ENCODE peak calls at places on chromosomes 1 and 21, in eight cellular contexts. D is dorsolateral prefrontal cortex; W is stimulated activated CD4-positive, alpha-beta T cell treated with anti-CD3 and anti-CD28 coated beads, Interleukin-15, amount 100 ng/mL, for 1 hour; I is AG10803; E is RPMI7951; K is HTR-8/SVneo; Z is activated CD4-positive, alpha-beta T cell treated with anti-CD3 and anti-CD28 coated beads for 24 hours; M is stimulated activated CD8-positive, alpha-beta memory T cell treated with anti-CD3 and anti-CD28 coated beads, Interleukin-15, amount 100 ng/mL, for 4 hours. B is an unnamed sample.
A peak's percentile ranks its signal among the peaks of the same experiment; 100 is the strongest.

GRCh38 chr1:228905579-228905978 is 170.3 kb downstream of the RHOU start:
- DNase-seq in W (no peak), K (no peak), Z (no peak), D (no peak), I (no peak), M (no peak), E (no peak), B (no peak)

GRCh38 chr1:19453843-19454242 is 31.5 kb downstream of the CAPZB start:
- DNase-seq in D (no peak), Z (no peak), M (no peak), I (no peak), K (no peak), E (no peak), W (no peak), B (no peak)

GRCh38 chr1:225509770-225510169 is 81.9 kb upstream of the LBR start:
- DNase-seq in W (no peak), D (no peak), I (no peak), E (no peak), Z (no peak), K (no peak), M (no peak), B (no peak)

GRCh38 chr1:186026946-186027345 is 292.8 kb downstream of the HMCN1 start:
- DNase-seq in K (no peak), I (no peak), M (no peak), E (no peak), W (no peak), D (no peak), Z (no peak), B (peak; percentile 3)

GRCh38 chr1:153612111-153612754 is 704 bp downstream of the S100A16 start:
- DNase-seq in W (no peak), I (no peak), D (no peak), M (no peak), K (no peak), Z (no peak), E (no peak), B (no peak)

GRCh38 chr1:20119351-20119750 is at the start of gene PLA2G2D:
- DNase-seq in W (no peak), E (no peak), K (no peak), I (no peak), D (no peak), Z (no peak), M (no peak), B (no peak)

GRCh38 chr1:164651378-164651951 is 92.5 kb downstream of the PBX1 start:
- DNase-seq in M (no peak), E (peak; percentile 66), D (no peak), W (no peak), I (peak; percentile 59), K (peak; percentile 7), Z (no peak), B (peak; percentile 42)

GRCh38 chr1:50257029-50257428 is 148.3 kb downstream of the ELAVL4 start:
- DNase-seq in M (no peak), Z (no peak), K (no peak), D (no peak), W (no peak), E (no peak), I (no peak), B (no peak)

GRCh38 chr1:89566761-89567174 is 42.1 kb downstream of the LRRC8B start:
- DNase-seq in Z (no peak), W (no peak), E (no peak), I (no peak), M (no peak), K (no peak), D (peak; percentile 72), B (no peak)

GRCh38 chr1:119326251-119326650 is 42.3 kb upstream of the HAO2 start:
- DNase-seq in K (no peak), W (no peak), M (no peak), E (no peak), D (no peak), Z (no peak), I (no peak), B (no peak)

GRCh38 chr1:67937651-67938050 is 104.4 kb upstream of the GNG12 start:
- DNase-seq in M (no peak), W (no peak), Z (no peak), E (no peak), K (no peak), I (no peak), D (no peak), B (no peak)

GRCh38 chr1:28900562-28900961 is 13.8 kb upstream of the EPB41 start:
- DNase-seq in I (no peak), M (no peak), K (no peak), Z (no peak), W (no peak), D (no peak), E (no peak), B (no peak)

GRCh38 chr1:246506440-246506784 is 667 bp downstream of the SMYD3 start:
- DNase-seq in K (no peak), M (no peak), E (no peak), D (no peak), I (no peak), Z (no peak), W (no peak), B (no peak)

GRCh38 chr1:69139007-69139406 is 428.7 kb upstream of the LRRC7 start:
- DNase-seq in D (peak; percentile 58), Z (no peak), E (no peak), M (no peak), W (no peak), I (no peak), K (no peak), B (no peak)

GRCh38 chr1:101288491-101288944 is 51.7 kb downstream of the S1PR1 start:
- DNase-seq in W (peak; percentile 48), K (peak; percentile 50), E (peak; percentile 84), M (peak; percentile 55), Z (peak; percentile 64), D (peak; percentile 54), I (peak; percentile 85), B (peak; percentile 92)

GRCh38 chr1:8448906-8449661 is 131.2 kb downstream of the SLC45A1 start:
- DNase-seq in Z (no peak), K (no peak), D (no peak), W (no peak), I (peak; percentile 67), E (peak; percentile 43), M (no peak), B (peak; percentile 39)

GRCh38 chr21:35048706-35049617 is at the start of gene RUNX1:
- DNase-seq in Z (no peak), I (peak; percentile 90), W (peak; percentile 44), E (peak; percentile 95), D (no peak), K (peak; percentile 56), M (peak; percentile 62), B (peak; percentile 90)

GRCh38 chr1:207978441-207978840 is 67.5 kb upstream of the CD34 start:
- DNase-seq in E (no peak), D (no peak), Z (no peak), M (no peak), I (no peak), W (no peak), K (no peak), B (no peak)

GRCh38 chr1:38991638-38992449 is 768 bp downstream of the AKIRIN1 start:
- DNase-seq in I (peak; percentile 25), M (no peak), Z (no peak), W (no peak), K (peak; percentile 28), E (peak; percentile 56), D (peak; percentile 37), B (peak; percentile 57)

GRCh38 chr1:1371741-1372711 is 3.0 kb downstream of the AURKAIP1 start:
- DNase-seq in E (peak; percentile 55), I (peak; percentile 46), D (no peak), M (peak; percentile 59), K (peak; percentile 78), Z (peak; percentile 75), W (peak; percentile 61), B (peak; percentile 61)

GRCh38 chr1:202627841-202628565 is 82.3 kb downstream of the SYT2 start:
- DNase-seq in M (no peak), E (no peak), Z (no peak), D (no peak), K (no peak), W (no peak), I (no peak), B (no peak)

GRCh38 chr1:14149431-14149830 is 449.1 kb upstream of the KAZN start:
- DNase-seq in Z (no peak), M (no peak), I (no peak), W (no peak), E (peak; percentile 2), D (no peak), K (peak; percentile 25), B (no peak)

GRCh38 chr1:160780398-160780755 is 15.6 kb upstream of the LY9 start:
- DNase-seq in K (no peak), Z (no peak), E (no peak), I (no peak), M (no peak), W (no peak), D (no peak), B (no peak)

B was measured in EL.